ENCODE peak calls at places on chromosomes 3 and 15, in eight cellular contexts. J is RWPE2, R is progenitor cell of endocrine pancreas, L is A549, N is heart left ventricle, E is lower leg skin, U is psoas muscle, W is fibroblast of lung. B is an unnamed sample.

GRCh38 chr3:77370413-77370812 is 330.5 kb downstream of the ROBO2 start:
- DNase-seq in J (peak), R (no peak), L (no peak), N (peak), E (peak), U (peak), W (peak), B (no peak)

GRCh38 chr3:132595036-132595435 is 2.0 kb upstream of the ACKR4 start:
- DNase-seq in J (no peak), R (no peak), L (no peak), N (no peak), E (no peak), U (no peak), W (peak), B (no peak)

GRCh38 chr15:63157066-63157890 is at the start of gene RPS27L:
- DNase-seq in J (peak), R (peak), L (peak), N (peak), E (peak), U (peak), W (peak), B (peak)

GRCh38 chr15:70258369-70259029 is 160.8 kb upstream of the TLE3 start:
- DNase-seq in J (no peak), R (no peak), L (no peak), N (peak), E (no peak), U (peak), W (peak), B (peak)

GRCh38 chr3:193978030-193978429 is 157.9 kb upstream of the HES1 start:
- DNase-seq in J (no peak), R (no peak), L (no peak), N (no peak), E (no peak), U (no peak), W (no peak), B (no peak)

GRCh38 chr3:187536185-187536584 is 134.0 kb downstream of the SST start:
- DNase-seq in J (no peak), R (no peak), L (no peak), N (no peak), E (no peak), U (no peak), W (no peak), B (no peak)

GRCh38 chr3:195207731-195208130 is 63.2 kb downstream of the XXYLT1 start:
- DNase-seq in J (no peak), R (no peak), L (no peak), N (no peak), E (no peak), U (no peak), W (peak), B (no peak)

GRCh38 chr3:6540981-6541380 is 319.9 kb upstream of the GRM7 start:
- DNase-seq in J (no peak), R (no peak), L (no peak), N (no peak), E (no peak), U (no peak), W (no peak), B (no peak)

GRCh38 chr3:9124725-9125124 is 124.7 kb downstream of the SRGAP3 start:
- DNase-seq in J (no peak), R (no peak), L (no peak), N (no peak), E (no peak), U (no peak), W (no peak), B (no peak)

GRCh38 chr3:183527421-183527979 is 28.0 kb downstream of the KLHL6 start:
- DNase-seq in J (no peak), R (no peak), L (no peak), N (no peak), E (no peak), U (no peak), W (no peak), B (no peak)

GRCh38 chr3:183202004-183202722 is 39.6 kb upstream of the LAMP3 start:
- DNase-seq in J (no peak), R (no peak), L (no peak), N (no peak), E (no peak), U (no peak), W (no peak), B (no peak)

GRCh38 chr15:52010633-52011595 is 8.1 kb upstream of the MAPK6 start:
- DNase-seq in J (peak), R (no peak), L (peak), N (no peak), E (peak), U (peak), W (peak), B (no peak)

GRCh38 chr15:74904190-74904805 is 2.4 kb downstream of the FAM219B start:
- DNase-seq in J (no peak), R (no peak), L (no peak), N (no peak), E (no peak), U (no peak), W (no peak), B (peak)

GRCh38 chr15:74906193-74906449 is 530 bp downstream of the FAM219B start:
- DNase-seq in J (no peak), R (no peak), L (no peak), N (no peak), E (no peak), U (peak), W (peak), B (no peak)

GRCh38 chr15:74907277-74907870 is 723 bp upstream of the FAM219B start:
- DNase-seq in J (no peak), R (no peak), L (no peak), N (peak), E (no peak), U (no peak), W (no peak), B (no peak)

GRCh38 chr15:74908635-74909034 is 2.0 kb upstream of the FAM219B start:
- DNase-seq in J (no peak), R (no peak), L (no peak), N (no peak), E (no peak), U (no peak), W (no peak), B (no peak)

GRCh38 chr15:74906450-74907276 is at the start of gene FAM219B:
- DNase-seq in J (peak), R (peak), L (peak), N (peak), E (peak), U (peak), W (peak), B (peak)
- TF ChIP-seq CTCF in J (no peak), R (no peak), L (no peak), N (no peak), E (no peak), U (no peak), W (no peak), B (peak)

GRCh38 chr3:58009026-58009748 is 965 bp downstream of the FLNB start:
- DNase-seq in J (no peak), R (peak), L (no peak), N (peak), E (no peak), U (no peak), W (no peak), B (no peak)
- TF ChIP-seq CTCF in J (no peak), R (no peak), L (no peak), N (no peak), E (no peak), U (no peak), W (no peak), B (no peak)

GRCh38 chr15:81174759-81175327 is 21.8 kb upstream of the IL16 start:
- DNase-seq in J (no peak), R (no peak), L (no peak), N (no peak), E (no peak), U (no peak), W (peak), B (no peak)
- TF ChIP-seq CTCF in J (peak), R (no peak), L (no peak), N (no peak), E (no peak), U (no peak), W (no peak), B (peak)

DNA sequence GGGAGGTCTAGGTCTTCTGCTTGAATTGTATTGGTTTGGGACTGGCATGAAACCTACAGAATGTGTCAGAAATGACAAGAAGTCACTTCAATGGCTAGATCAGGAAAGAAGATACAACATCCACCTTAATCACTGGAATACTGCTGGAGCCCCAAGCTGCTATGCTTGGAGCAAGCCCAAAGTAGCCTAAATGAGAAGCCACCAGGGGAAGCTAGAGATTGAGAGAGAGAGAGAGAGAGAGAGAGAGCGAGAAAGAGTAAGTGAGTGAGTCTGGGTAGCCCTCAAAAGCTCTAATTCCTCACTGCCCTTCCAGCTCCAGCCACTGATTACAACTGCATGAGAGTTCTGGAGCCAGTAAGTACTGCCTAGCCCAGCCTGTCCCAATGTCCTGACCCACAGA is 529.2 kb upstream of the GOLIM4 start:
- DNase-seq in J (no peak), R (no peak), L (no peak), N (no peak), E (no peak), U (no peak), W (no peak), B (no peak)
- TF ChIP-seq CTCF in J (no peak), R (no peak), L (no peak), N (no peak), E (no peak), U (no peak), W (no peak), B (no peak)

B was measured in chondrocyte.